ENCODE peak calls at places on chromosomes 6 and 20, in eight cellular contexts. R, A, Y, T, P, W, K and E are unnamed samples.

GRCh38 chr6:3624268-3625136 is 127.0 kb downstream of the PXDC1 start:
- DNase-seq in A (no peak), R (no peak), T (no peak), Y (peak), P (no peak), W (no peak), K (no peak), E (no peak)

GRCh38 chr6:11759995-11760394 is 18.6 kb downstream of the ADTRP start:
- DNase-seq in P (no peak), K (no peak), T (no peak), A (no peak), W (no peak), Y (no peak), R (no peak), E (no peak)

GRCh38 chr6:14975124-14975815 is 270.6 kb upstream of the JARID2 start:
- DNase-seq in R (no peak), T (no peak), A (no peak), Y (no peak), P (no peak), K (no peak), W (no peak), E (no peak)

GRCh38 chr20:42020316-42020715 is 402.1 kb upstream of the CHD6 start:
- DNase-seq in A (no peak), R (no peak), Y (no peak), W (no peak), K (no peak), P (no peak), T (no peak), E (no peak)

GRCh38 chr6:21937466-21937865 is 343.9 kb downstream of the SOX4 start:
- DNase-seq in P (no peak), Y (no peak), A (no peak), T (no peak), W (no peak), R (no peak), K (no peak), E (no peak)

GRCh38 chr6:75201901-75202672 is 3.8 kb downstream of the COL12A1 start:
- DNase-seq in Y (peak), W (no peak), A (no peak), R (peak), K (peak), T (peak), P (peak), E (peak)

GRCh38 chr6:82970853-82971252 is 94.8 kb downstream of the UBE3D start:
- DNase-seq in P (no peak), Y (no peak), R (no peak), A (no peak), W (no peak), K (no peak), T (no peak), E (no peak)

GRCh38 chr20:36341331-36342020 is 35.3 kb downstream of the DLGAP4 start:
- DNase-seq in P (no peak), R (peak), Y (no peak), A (no peak), W (no peak), K (no peak), T (no peak), E (no peak)

GRCh38 chr6:110814488-110815259 is 595 bp downstream of the CDK19 start:
- DNase-seq in P (peak), W (peak), R (peak), A (no peak), K (peak), T (peak), Y (peak), E (peak)

GRCh38 chr6:43453831-43454230 is 1.5 kb downstream of the DLK2 start:
- DNase-seq in T (no peak), P (no peak), W (no peak), K (no peak), A (no peak), Y (no peak), R (no peak), E (no peak)

GRCh38 chr20:37430778-37431460 is 85.0 kb downstream of the SRC start:
- DNase-seq in W (no peak), P (no peak), T (no peak), Y (no peak), R (no peak), K (no peak), A (no peak), E (no peak)

GRCh38 chr6:29762781-29763214 is 39.6 kb downstream of the HLA-F start:
- DNase-seq in P (no peak), R (no peak), Y (no peak), W (no peak), T (no peak), K (no peak), A (no peak), E (no peak)

GRCh38 chr6:151021878-151022277 is 156.4 kb downstream of the MTHFD1L start:
- DNase-seq in P (no peak), T (peak), Y (peak), K (no peak), R (no peak), A (no peak), W (no peak), E (no peak)

GRCh38 chr6:51349866-51350265 is 531.2 kb downstream of the TFAP2B start:
- DNase-seq in A (no peak), R (no peak), K (no peak), P (no peak), T (no peak), W (no peak), Y (no peak), E (no peak)

GRCh38 chr20:37265152-37265551 is 3.5 kb upstream of the GHRH start:
- DNase-seq in R (no peak), W (no peak), A (no peak), Y (no peak), K (no peak), P (no peak), T (no peak), E (no peak)

GRCh38 chr6:74578339-74578738 is 627.5 kb downstream of the COL12A1 start:
- DNase-seq in K (no peak), Y (no peak), A (no peak), W (no peak), T (peak), P (no peak), R (no peak), E (no peak)

GRCh38 chr20:23059831-23060230 is 10.4 kb upstream of the THBD start:
- DNase-seq in P (no peak), K (no peak), T (no peak), A (no peak), W (no peak), Y (no peak), R (no peak), E (no peak)

GRCh38 chr6:143569035-143569434 is 57.5 kb upstream of the FUCA2 start:
- DNase-seq in W (no peak), P (no peak), R (no peak), A (no peak), T (peak), Y (no peak), K (no peak), E (no peak)

GRCh38 chr20:14494355-14494754 is 156.9 kb upstream of the FLRT3 start:
- DNase-seq in A (no peak), T (no peak), Y (no peak), P (no peak), R (no peak), K (no peak), W (no peak), E (no peak)

GRCh38 chr6:100116409-100117194 is 122.6 kb upstream of the MCHR2 start:
- DNase-seq in T (peak), P (peak), Y (no peak), K (no peak), R (no peak), W (peak), A (peak), E (no peak)

GRCh38 chr20:43409041-43409913 is 48.4 kb upstream of the SRSF6 start:
- DNase-seq in K (no peak), T (peak), Y (no peak), P (no peak), A (peak), W (peak), R (no peak), E (no peak)

GRCh38 chr20:3671986-3672863 is 9.0 kb upstream of the GFRA4 start:
- DNase-seq in A (no peak), Y (no peak), P (no peak), K (no peak), R (no peak), W (no peak), T (no peak), E (no peak)

GRCh38 chr20:61161649-61162210 is 90.3 kb upstream of the CDH4 start:
- DNase-seq in T (no peak), P (no peak), K (no peak), R (no peak), A (no peak), W (no peak), Y (peak), E (no peak)

GRCh38 chr20:43102394-43102793 is 87.3 kb downstream of the PTPRT start:
- DNase-seq in T (no peak), A (no peak), Y (no peak), W (no peak), R (no peak), K (no peak), P (no peak), E (no peak)

GRCh38 chr6:71394001-71394432 is 105.4 kb downstream of the OGFRL1 start:
- DNase-seq in P (no peak), Y (no peak), K (no peak), W (no peak), A (peak), T (peak), R (no peak), E (no peak)

GRCh38 chr20:19975436-19975799 is 41.7 kb upstream of the NAA20 start:
- DNase-seq in R (peak), P (no peak), Y (no peak), A (no peak), T (peak), K (no peak), W (peak), E (no peak)

GRCh38 chr6:32952817-32953739 is at the start of gene HLA-DMA:
- DNase-seq in Y (peak), K (peak), A (peak), T (peak), W (peak), P (peak), R (peak), E (no peak)

GRCh38 chr20:5393218-5393870 is 76.6 kb upstream of the PROKR2 start:
- DNase-seq in W (no peak), A (no peak), K (no peak), T (no peak), Y (no peak), R (no peak), P (no peak), E (no peak)

GRCh38 chr6:137089305-137089704 is 44.5 kb upstream of the IL20RA start:
- DNase-seq in W (no peak), A (peak), T (no peak), K (no peak), P (no peak), Y (no peak), R (no peak), E (peak)

GRCh38 chr20:44166008-44166407 is 21.0 kb downstream of the JPH2 start:
- DNase-seq in Y (no peak), P (no peak), R (no peak), K (no peak), T (peak), A (no peak), W (peak), E (no peak)

GRCh38 chr20:51084598-51084997 is 61.7 kb upstream of the KCNG1 start:
- DNase-seq in A (no peak), R (no peak), P (no peak), T (no peak), K (no peak), W (no peak), Y (no peak), E (no peak)

GRCh38 chr6:167034056-167034455 is 34.9 kb downstream of the CEP43 start:
- DNase-seq in Y (no peak), K (no peak), R (no peak), P (no peak), T (no peak), W (no peak), A (no peak), E (no peak)

GRCh38 chr20:51160821-51161220 is 137.9 kb upstream of the KCNG1 start:
- DNase-seq in Y (no peak), W (no peak), A (no peak), R (no peak), T (no peak), K (no peak), P (no peak), E (no peak)

GRCh38 chr20:62376112-62377063 is 9.3 kb upstream of the LAMA5 start:
- DNase-seq in A (no peak), Y (no peak), R (peak), W (no peak), P (peak), T (no peak), K (no peak), E (peak)
- TF ChIP-seq CTCF in A (no peak), Y (no peak), R (peak), W (peak), P (peak), T (peak), K (peak), E (peak)

DNA sequence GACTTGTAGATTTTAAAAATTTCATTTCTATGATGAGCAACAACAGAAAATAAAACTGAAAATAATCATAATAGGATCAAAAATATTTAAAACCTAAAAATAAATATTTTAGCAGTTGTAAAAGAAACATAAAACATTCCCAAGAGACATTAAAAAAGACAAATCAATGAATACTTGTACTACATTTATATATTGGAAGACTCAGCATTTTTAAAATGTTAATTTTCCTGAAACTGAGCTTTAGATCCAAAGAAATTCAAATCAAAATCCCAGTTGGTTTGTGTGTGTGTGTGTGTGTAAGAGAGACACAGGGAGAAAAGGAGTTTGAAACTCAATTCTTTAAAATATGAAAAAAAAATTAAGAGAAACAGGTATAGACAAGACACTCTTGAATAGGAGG is 38.7 kb upstream of the DSE start:
- DNase-seq in T (no peak), Y (no peak), W (no peak), P (no peak), K (no peak), A (no peak), R (no peak), E (no peak)
- TF ChIP-seq CTCF in T (no peak), Y (no peak), W (no peak), P (no peak), K (no peak), A (no peak), R (no peak), E (no peak)

DNA sequence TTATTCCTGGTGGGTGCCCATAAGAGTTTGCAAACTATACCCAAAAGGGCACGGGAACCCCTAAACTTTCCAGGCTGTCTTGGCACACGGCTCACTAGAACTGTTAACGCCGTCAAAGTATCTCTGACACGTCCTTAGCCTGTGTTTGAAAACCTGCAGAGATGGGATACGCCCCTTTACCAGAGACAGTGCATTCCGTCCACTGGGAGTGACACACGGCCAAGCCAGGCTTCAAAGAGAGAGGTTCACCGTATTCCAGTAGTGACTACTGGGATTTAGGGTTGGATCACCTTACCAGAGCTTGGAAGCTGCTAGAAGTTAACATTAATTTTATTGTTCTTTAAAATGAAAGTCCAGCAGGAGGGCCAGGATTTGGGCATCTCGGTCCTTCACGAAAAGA is 94.9 kb downstream of the THBS2 start:
- DNase-seq in Y (no peak), R (no peak), T (peak), W (no peak), K (no peak), P (no peak), A (no peak), E (no peak)
- TF ChIP-seq CTCF in Y (no peak), R (no peak), T (no peak), W (no peak), K (no peak), P (no peak), A (no peak), E (no peak)

GRCh38 chr20:49821381-49821780 is 8.8 kb downstream of the SLC9A8 start:
- DNase-seq in W (no peak), Y (no peak), A (no peak), T (no peak), R (no peak), P (no peak), K (no peak), E (no peak)
- TF ChIP-seq CTCF in W (no peak), Y (no peak), A (no peak), T (no peak), R (no peak), P (no peak), K (no peak), E (no peak)

DNA sequence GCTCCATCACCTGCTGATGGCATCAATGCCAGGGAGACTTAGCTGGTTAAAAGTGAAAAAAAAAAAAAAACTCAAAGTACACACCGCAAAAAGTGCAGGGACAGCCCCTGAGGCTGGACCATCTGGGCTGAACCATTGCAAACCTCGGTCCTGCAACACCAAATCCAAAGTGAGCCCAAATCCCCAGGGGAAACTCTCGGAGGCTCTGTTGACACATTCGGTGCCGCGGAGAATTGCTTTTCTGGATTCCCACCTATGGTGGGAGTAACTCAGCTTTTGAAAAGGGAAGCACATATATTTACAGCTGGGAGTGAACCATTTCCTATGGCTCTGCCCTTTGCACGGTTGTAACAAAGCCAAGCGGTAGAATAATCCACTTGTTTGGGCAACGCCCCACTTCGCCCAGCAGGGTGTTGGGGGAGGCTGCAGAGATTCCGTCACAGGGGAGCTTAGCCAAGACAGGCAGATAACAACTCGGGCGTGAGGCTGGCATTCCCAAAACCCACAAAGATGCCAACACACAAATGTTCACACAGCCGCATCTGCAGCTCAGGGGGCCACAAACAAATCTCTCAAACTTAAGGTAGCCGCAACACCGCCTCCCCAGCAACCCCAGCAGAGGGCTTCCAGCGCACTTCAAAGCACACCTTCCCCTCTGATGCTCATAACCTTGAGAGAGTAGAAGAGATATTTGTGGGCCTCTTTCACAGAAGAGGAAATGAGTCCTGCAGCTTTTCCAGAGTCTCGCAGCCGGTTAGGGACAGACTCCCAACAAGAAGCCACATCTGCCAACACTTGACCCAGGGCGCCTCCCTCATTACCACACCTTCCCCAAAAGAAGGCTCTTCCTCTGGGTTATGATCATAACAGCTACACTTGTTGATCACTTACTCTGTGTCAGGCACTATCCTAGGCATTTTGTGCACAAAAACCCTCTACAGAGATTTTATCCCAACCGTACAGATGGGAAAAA is 11.4 kb downstream of the ZC3H12D start:
- DNase-seq in T (peak), A (no peak), R (no peak), K (no peak), Y (no peak), W (no peak), P (no peak), E (no peak)
- TF ChIP-seq CTCF in T (no peak), A (no peak), R (no peak), K (no peak), Y (no peak), W (no peak), P (no peak), E (no peak)

GRCh38 chr6:81838724-81839425 is 86.4 kb upstream of the TENT5A start:
- DNase-seq in P (no peak), A (no peak), T (no peak), Y (no peak), K (no peak), W (no peak), R (no peak), E (no peak)
- TF ChIP-seq CTCF in P (no peak), A (no peak), T (no peak), Y (no peak), K (peak), W (no peak), R (no peak), E (no peak)

DNA sequence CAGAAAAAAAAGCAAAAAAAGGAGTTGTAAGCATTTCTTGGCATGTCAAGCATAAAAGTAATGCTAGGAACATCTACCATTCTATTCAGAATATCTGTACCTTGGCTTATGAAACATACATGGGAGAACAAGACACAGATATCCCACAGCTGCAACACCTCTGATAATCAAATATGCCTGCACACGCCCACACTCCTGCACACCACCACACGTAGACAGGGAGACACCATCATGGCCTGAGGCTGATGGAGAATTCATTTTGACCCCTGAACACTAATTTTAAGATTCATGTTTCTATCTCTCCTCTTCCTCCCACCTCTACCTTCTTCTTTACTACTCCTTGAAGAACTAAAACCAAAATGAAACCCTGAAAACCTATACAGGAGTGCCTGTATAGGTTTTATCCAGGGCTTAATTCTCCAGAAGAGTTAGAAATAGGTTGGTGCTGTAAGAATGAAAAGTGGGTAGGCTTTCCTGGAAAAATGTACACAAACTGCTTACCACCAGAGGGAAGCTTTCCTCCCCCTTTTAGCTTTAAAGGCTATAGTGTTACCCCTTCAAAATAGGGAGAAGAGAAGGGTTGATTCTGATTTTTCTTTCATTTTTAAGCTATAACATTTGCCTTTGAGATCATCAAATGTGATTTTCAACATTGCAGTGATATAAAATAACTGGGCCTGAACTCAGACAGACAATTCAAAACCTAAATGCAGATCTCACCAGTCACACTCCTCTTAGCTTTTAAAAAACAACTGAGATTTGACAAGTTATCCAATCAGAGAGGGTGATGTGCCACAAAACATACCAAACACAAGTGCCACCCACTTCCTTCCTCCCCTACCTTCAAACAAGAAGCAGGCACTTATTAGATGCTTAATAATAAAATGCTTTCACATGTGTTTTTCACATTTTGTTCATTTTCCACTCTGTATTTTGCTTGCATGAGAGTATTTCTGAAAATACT is 57.9 kb downstream of the ELOVL5 start:
- DNase-seq in R (no peak), W (no peak), K (no peak), Y (no peak), A (no peak), T (no peak), P (no peak), E (no peak)
- TF ChIP-seq CTCF in R (no peak), W (no peak), K (no peak), Y (no peak), A (no peak), T (no peak), P (no peak), E (no peak)